ENCODE peak calls at places on chromosomes 12 and 14, in ten cellular contexts. C is GM03348; Z is HFF-Myc; X is BJ; B is CD8-positive, alpha-beta memory T cell; Y is type B pancreatic cell; K is glutamatergic neuron; J is kidney glomerular epithelial cell; D is LNCaP clone FGC; E is left colon. V is an unnamed sample.
A peak's percentile ranks its signal among the peaks of the same experiment; 100 is the strongest.

GRCh38 chr14:96121660-96122395 is 82.7 kb downstream of the C14orf132 start:
- DNase-seq in D (no peak), K (no peak), B (no peak), Z (no peak), X (no peak), E (no peak), Y (no peak), C (peak; percentile 28), J (no peak), V (no peak)

GRCh38 chr12:3225154-3225795 is 148.1 kb downstream of the TSPAN9 start:
- DNase-seq in C (no peak), X (no peak), J (no peak), B (no peak), K (no peak), D (no peak), Y (no peak), E (no peak), Z (no peak), V (no peak)

GRCh38 chr12:22687677-22688076 is 62.7 kb downstream of the ETNK1 start:
- DNase-seq in Z (no peak), Y (no peak), K (no peak), X (peak; percentile 41), E (no peak), D (no peak), B (no peak), J (peak; percentile 50), C (peak; percentile 48), V (no peak)

GRCh38 chr12:68119724-68120211 is 39.8 kb downstream of the IFNG start:
- DNase-seq in K (no peak), J (no peak), C (no peak), X (no peak), D (no peak), B (peak; percentile 77), Y (no peak), Z (no peak), E (no peak), V (peak; percentile 10)

GRCh38 chr12:120748242-120748641 is 22.6 kb downstream of the ACADS start:
- DNase-seq in J (no peak), C (no peak), E (no peak), B (no peak), D (no peak), Z (no peak), K (no peak), Y (no peak), X (no peak), V (no peak)

GRCh38 chr14:90274808-90275454 is 18.6 kb downstream of the PSMC1 start:
- DNase-seq in B (no peak), Y (no peak), X (no peak), E (no peak), K (no peak), D (no peak), Z (no peak), J (no peak), C (peak; percentile 70), V (no peak)

GRCh38 chr12:77615331-77615730 is 215.4 kb upstream of the NAV3 start:
- DNase-seq in J (no peak), K (no peak), D (peak; percentile 3), E (no peak), C (no peak), Y (no peak), Z (peak; percentile 14), B (no peak), X (no peak), V (no peak)

GRCh38 chr14:90288646-90289355 is 32.4 kb downstream of the PSMC1 start:
- DNase-seq in J (no peak), Y (no peak), X (no peak), B (no peak), E (no peak), K (no peak), C (no peak), Z (peak; percentile 7), D (no peak), V (no peak)

GRCh38 chr14:22118894-22119477 is 445.4 kb upstream of the OR4E1 start:
- DNase-seq in J (no peak), B (no peak), X (no peak), D (no peak), Y (no peak), Z (no peak), K (no peak), E (peak; percentile 20), C (no peak), V (no peak)

GRCh38 chr14:36515896-36516718 is 3.9 kb downstream of the NKX2-1 start:
- DNase-seq in B (no peak), Z (no peak), D (no peak), E (no peak), J (no peak), Y (no peak), K (no peak), C (no peak), X (no peak), V (no peak)

GRCh38 chr14:76647699-76648298 is 113.5 kb upstream of the VASH1 start:
- DNase-seq in E (no peak), X (no peak), C (peak; percentile 82), B (no peak), Z (peak; percentile 27), D (peak; percentile 32), K (no peak), Y (no peak), J (peak; percentile 32), V (no peak)

GRCh38 chr14:77730976-77731497 is 23.1 kb downstream of the SLIRP start:
- DNase-seq in J (no peak), Y (no peak), K (no peak), E (no peak), C (no peak), B (no peak), D (no peak), Z (peak; percentile 19), X (peak; percentile 35), V (no peak)

GRCh38 chr12:29317556-29318363 is 63.2 kb downstream of the ERGIC2 start:
- DNase-seq in E (peak; percentile 31), Y (no peak), C (peak; percentile 15), J (peak; percentile 73), X (no peak), D (peak; percentile 52), B (peak; percentile 59), Z (peak; percentile 60), K (no peak), V (peak; percentile 23)

GRCh38 chr12:126084480-126084879 is 1019.2 kb downstream of the AACS start:
- DNase-seq in J (no peak), B (no peak), Z (no peak), K (no peak), D (no peak), E (no peak), X (no peak), C (no peak), Y (no peak), V (no peak)

GRCh38 chr12:113244015-113244983 is 23.0 kb downstream of the TPCN1 start:
- DNase-seq in D (peak; percentile 70), J (no peak), E (peak; percentile 69), Z (no peak), X (no peak), K (no peak), B (no peak), Y (no peak), C (no peak), V (no peak)

GRCh38 chr12:93636708-93637107 is 40.5 kb upstream of the CRADD start:
- DNase-seq in Z (no peak), Y (no peak), K (no peak), X (no peak), D (no peak), J (no peak), E (no peak), B (no peak), C (no peak), V (no peak)

GRCh38 chr12:6345319-6346071 is 3.6 kb upstream of the TNFRSF1A start:
- DNase-seq in B (no peak), D (no peak), K (no peak), X (no peak), J (peak; percentile 80), C (peak; percentile 65), Z (no peak), E (no peak), Y (no peak), V (no peak)

GRCh38 chr14:31292962-31293616 is 85.5 kb upstream of the HECTD1 start:
- DNase-seq in Z (no peak), E (no peak), X (no peak), B (no peak), K (no peak), Y (no peak), D (no peak), C (no peak), J (no peak), V (no peak)

GRCh38 chr12:54352891-54353874 is 11.1 kb downstream of the GPR84 start:
- DNase-seq in E (no peak), B (no peak), C (peak; percentile 79), J (no peak), Y (no peak), K (peak; percentile 38), Z (no peak), X (no peak), D (no peak), V (no peak)

GRCh38 chr12:82746668-82747067 is 60.0 kb downstream of the TMTC2 start:
- DNase-seq in Z (no peak), D (peak; percentile 78), C (no peak), E (no peak), B (no peak), J (no peak), K (no peak), X (no peak), Y (no peak), V (no peak)

GRCh38 chr12:58529897-58530296 is 390.4 kb downstream of the LRIG3 start:
- DNase-seq in D (no peak), K (no peak), X (peak; percentile 91), B (no peak), Z (peak; percentile 84), C (peak; percentile 72), E (no peak), J (peak; percentile 86), Y (no peak), V (no peak)

GRCh38 chr14:69726761-69727511 is 40.0 kb upstream of the SRSF5 start:
- DNase-seq in Y (peak; percentile 88), C (peak; percentile 95), E (peak; percentile 87), Z (no peak), J (peak; percentile 53), D (no peak), K (peak; percentile 90), B (peak; percentile 83), X (no peak), V (peak; percentile 80)

GRCh38 chr12:32891526-32891925 is 5.1 kb downstream of the PKP2 start:
- DNase-seq in E (no peak), K (no peak), C (no peak), B (no peak), D (no peak), J (no peak), Y (no peak), X (no peak), Z (no peak), V (no peak)

GRCh38 chr12:16473610-16474326 is 126.3 kb downstream of the MGST1 start:
- DNase-seq in X (no peak), K (no peak), B (no peak), J (no peak), D (peak; percentile 82), E (no peak), C (peak; percentile 12), Z (no peak), Y (no peak), V (no peak)

GRCh38 chr12:16955083-16955657 is 349.2 kb upstream of the LMO3 start:
- DNase-seq in D (no peak), Y (no peak), X (no peak), Z (no peak), J (no peak), B (no peak), C (no peak), E (no peak), K (no peak), V (no peak)

GRCh38 chr12:45729233-45730115 is at the start of gene ARID2:
- DNase-seq in X (no peak), B (peak; percentile 80), E (peak; percentile 78), Z (no peak), J (peak; percentile 61), K (peak; percentile 74), Y (peak; percentile 76), C (peak; percentile 68), D (no peak), V (peak; percentile 37)

GRCh38 chr12:27246774-27247173 is 2.7 kb downstream of the STK38L start:
- DNase-seq in X (no peak), B (no peak), Y (no peak), J (no peak), K (no peak), Z (no peak), D (no peak), E (no peak), C (no peak), V (no peak)

GRCh38 chr12:153080-153746 is 60.7 kb downstream of the SLC6A12 start:
- DNase-seq in C (peak; percentile 67), Y (no peak), Z (peak; percentile 14), E (peak; percentile 81), B (no peak), X (no peak), J (peak; percentile 68), D (no peak), K (peak; percentile 87), V (peak; percentile 34)